ENCODE peak calls at places on chromosomes 2 and 18, in ten cellular contexts. T, H, U, N, C, P, D, G, R and V are unnamed samples.

GRCh38 chr18:56168049-56168781 is 470.2 kb downstream of the TXNL1 start:
- DNase-seq in T (no peak), H (no peak), U (no peak), N (no peak), C (no peak), P (peak; percentile 76), D (no peak), G (no peak), R (peak; percentile 54), V (no peak)

GRCh38 chr2:140376686-140377085 is 1596.5 kb upstream of the NXPH2 start:
- DNase-seq in T (no peak), H (peak; percentile 12), U (no peak), N (no peak), C (no peak), P (no peak), D (no peak), G (no peak), R (no peak), V (no peak)

GRCh38 chr18:9787126-9787525 is 79.0 kb downstream of the RAB31 start:
- DNase-seq in T (no peak), H (no peak), U (no peak), N (no peak), C (no peak), P (no peak), D (no peak), G (no peak), R (peak; percentile 37), V (no peak)

GRCh38 chr18:43627833-43628370 is 350.6 kb upstream of the SYT4 start:
- DNase-seq in T (no peak), H (no peak), U (no peak), N (no peak), C (no peak), P (no peak), D (no peak), G (peak; percentile 95), R (no peak), V (no peak)

GRCh38 chr18:75127143-75128021 is 81.6 kb downstream of the PTGR3 start:
- DNase-seq in T (no peak), H (no peak), U (peak; percentile 22), N (no peak), C (no peak), P (no peak), D (no peak), G (no peak), R (no peak), V (no peak)

GRCh38 chr2:196101325-196101981 is 32.8 kb upstream of the DNAH7 start:
- DNase-seq in T (no peak), H (no peak), U (no peak), N (no peak), C (peak; percentile 90), P (peak; percentile 44), D (no peak), G (no peak), R (no peak), V (no peak)

GRCh38 chr2:220811115-220811514 is 761.0 kb downstream of the EPHA4 start:
- DNase-seq in T (no peak), H (no peak), U (no peak), N (no peak), C (no peak), P (no peak), D (no peak), G (no peak), R (no peak), V (no peak)

GRCh38 chr18:36942264-36942663 is 113.3 kb downstream of the KIAA1328 start:
- DNase-seq in T (no peak), H (no peak), U (no peak), N (no peak), C (no peak), P (peak; percentile 27), D (peak; percentile 18), G (peak; percentile 24), R (peak; percentile 60), V (no peak)

GRCh38 chr2:172510083-172510482 is 45.8 kb upstream of the PDK1 start:
- DNase-seq in T (no peak), H (no peak), U (no peak), N (no peak), C (no peak), P (no peak), D (no peak), G (no peak), R (no peak), V (no peak)

GRCh38 chr2:33021542-33022259 is 74.9 kb downstream of the LTBP1 start:
- DNase-seq in T (no peak), H (no peak), U (no peak), N (no peak), C (no peak), P (peak; percentile 79), D (no peak), G (no peak), R (peak; percentile 79), V (no peak)

GRCh38 chr18:27185025-27185763 is at the start of gene CHST9:
- DNase-seq in T (no peak), H (peak; percentile 72), U (peak; percentile 50), N (no peak), C (no peak), P (no peak), D (no peak), G (peak; percentile 36), R (no peak), V (peak; percentile 46)

GRCh38 chr2:85536479-85536878 is 2.5 kb upstream of the MAT2A start:
- DNase-seq in T (no peak), H (no peak), U (no peak), N (no peak), C (no peak), P (peak; percentile 71), D (no peak), G (no peak), R (peak; percentile 81), V (no peak)

GRCh38 chr18:45856526-45856925 is 31.1 kb downstream of the SIGLEC15 start:
- DNase-seq in T (no peak), H (no peak), U (no peak), N (no peak), C (no peak), P (peak; percentile 75), D (no peak), G (no peak), R (peak; percentile 97), V (no peak)

GRCh38 chr18:5097116-5097703 is 99.8 kb downstream of the AKAIN1 start:
- DNase-seq in T (no peak), H (no peak), U (no peak), N (no peak), C (no peak), P (no peak), D (no peak), G (no peak), R (no peak), V (no peak)

GRCh38 chr2:241708879-241709278 is 7.0 kb downstream of the ING5 start:
- DNase-seq in T (no peak), H (no peak), U (no peak), N (no peak), C (no peak), P (no peak), D (no peak), G (no peak), R (no peak), V (no peak)

GRCh38 chr2:11248-11941 is 34.9 kb downstream of the FAM110C start:
- DNase-seq in T (no peak), H (peak; percentile 94), U (peak; percentile 91), N (peak; percentile 59), C (peak; percentile 47), P (peak; percentile 4), D (peak; percentile 75), G (no peak), R (peak; percentile 53), V (peak; percentile 49)

GRCh38 chr2:150003539-150003938 is 416.0 kb upstream of the MMADHC start:
- DNase-seq in T (no peak), H (no peak), U (no peak), N (no peak), C (no peak), P (no peak), D (no peak), G (no peak), R (no peak), V (no peak)

GRCh38 chr2:208172125-208172524 is 8.7 kb upstream of the CRYGA start:
- DNase-seq in T (no peak), H (no peak), U (no peak), N (no peak), C (no peak), P (no peak), D (no peak), G (no peak), R (no peak), V (no peak)

GRCh38 chr2:170361359-170361936 is 183.5 kb downstream of the MYO3B start:
- DNase-seq in T (peak; percentile 26), H (peak; percentile 66), U (no peak), N (peak; percentile 5), C (peak; percentile 45), P (peak; percentile 56), D (peak; percentile 47), G (peak; percentile 28), R (peak; percentile 68), V (no peak)

GRCh38 chr2:119495948-119496347 is 28.3 kb downstream of the SCTR start:
- DNase-seq in T (no peak), H (no peak), U (no peak), N (no peak), C (no peak), P (no peak), D (no peak), G (no peak), R (no peak), V (no peak)

GRCh38 chr2:100257939-100258338 is 64.4 kb downstream of the LONRF2 start:
- DNase-seq in T (no peak), H (no peak), U (no peak), N (no peak), C (no peak), P (peak; percentile 23), D (no peak), G (no peak), R (no peak), V (no peak)

GRCh38 chr2:215657844-215658243 is 222.0 kb upstream of the FN1 start:
- DNase-seq in T (no peak), H (no peak), U (no peak), N (no peak), C (no peak), P (peak; percentile 91), D (no peak), G (no peak), R (peak; percentile 98), V (no peak)

GRCh38 chr18:56329536-56329935 is 308.9 kb downstream of the TXNL1 start:
- DNase-seq in T (no peak), H (no peak), U (no peak), N (no peak), C (no peak), P (no peak), D (no peak), G (no peak), R (no peak), V (no peak)

GRCh38 chr2:232103140-232103737 is 141.7 kb downstream of the DIS3L2 start:
- DNase-seq in T (peak; percentile 30), H (no peak), U (no peak), N (no peak), C (no peak), P (peak; percentile 39), D (no peak), G (no peak), R (peak; percentile 57), V (no peak)

GRCh38 chr2:121043061-121043826 is 241.8 kb downstream of the TFCP2L1 start:
- DNase-seq in T (no peak), H (no peak), U (no peak), N (no peak), C (no peak), P (no peak), D (no peak), G (no peak), R (no peak), V (no peak)

GRCh38 chr18:37565138-37565984 is at the start of gene CELF4:
- DNase-seq in T (peak; percentile 42), H (peak; percentile 40), U (no peak), N (no peak), C (no peak), P (no peak), D (no peak), G (peak; percentile 25), R (peak; percentile 14), V (no peak)

GRCh38 chr2:169139993-169140767 is 70.8 kb downstream of the DHRS9 start:
- DNase-seq in T (no peak), H (peak; percentile 54), U (no peak), N (no peak), C (no peak), P (no peak), D (no peak), G (no peak), R (no peak), V (no peak)

GRCh38 chr18:25825066-25825465 is 265.3 kb downstream of the SS18 start:
- DNase-seq in T (no peak), H (no peak), U (no peak), N (no peak), C (no peak), P (no peak), D (no peak), G (no peak), R (no peak), V (no peak)